ENCODE peak calls at places on chromosomes 16 and 17, in seven cellular contexts. H is PC-3; E is HEK293T; U is stimulated activated naive CD8-positive, alpha-beta T cell treated with anti-CD3 and anti-CD28 coated beads, Interleukin-15, Interleukin-2, amounts not matched to agents 100 U/mL and 50 U/mL, for 24 hours; R is natural killer cell; N is heart left ventricle; Y is EH. B is an unnamed sample.

GRCh38 chr17:63774982-63775290 is 966 bp downstream of the DDX42 start:
- DNase-seq in H (peak; percentile 32), E (no peak), U (no peak), R (no peak), N (no peak), Y (peak; percentile 30), B (no peak)

GRCh38 chr17:65366102-65366844 is 195.2 kb downstream of the AXIN2 start:
- DNase-seq in H (no peak), E (no peak), U (peak; percentile 76), R (no peak), N (no peak), Y (no peak), B (no peak)

GRCh38 chr17:70344356-70345060 is 175.2 kb downstream of the KCNJ2 start:
- DNase-seq in H (peak; percentile 26), E (no peak), U (no peak), R (no peak), N (no peak), Y (no peak), B (no peak)

GRCh38 chr17:17724991-17725852 is 44.0 kb downstream of the RAI1 start:
- DNase-seq in H (no peak), E (no peak), U (no peak), R (no peak), N (no peak), Y (no peak), B (no peak)

GRCh38 chr17:17681744-17682292 is 560 bp downstream of the RAI1 start:
- DNase-seq in H (peak; percentile 33), E (no peak), U (peak; percentile 59), R (peak; percentile 48), N (peak; percentile 64), Y (peak; percentile 34), B (peak; percentile 80)

GRCh38 chr17:48577946-48578615 is at the start of gene HOXB4:
- DNase-seq in H (no peak), E (no peak), U (peak; percentile 77), R (peak; percentile 67), N (peak; percentile 81), Y (no peak), B (peak; percentile 95)

GRCh38 chr16:55641430-55642056 is 14.2 kb upstream of the SLC6A2 start:
- DNase-seq in H (no peak), E (no peak), U (no peak), R (no peak), N (no peak), Y (peak; percentile 26), B (no peak)

GRCh38 chr17:59287452-59287851 is 44.0 kb upstream of the YPEL2 start:
- DNase-seq in H (peak; percentile 55), E (no peak), U (no peak), R (no peak), N (no peak), Y (peak; percentile 28), B (no peak)

GRCh38 chr16:66662445-66663194 is 33.9 kb downstream of the CMTM4 start:
- DNase-seq in H (peak; percentile 36), E (peak; percentile 45), U (no peak), R (no peak), N (no peak), Y (peak; percentile 57), B (no peak)

GRCh38 chr16:29745126-29745852 is 501 bp downstream of the C16orf54 start:
- DNase-seq in H (no peak), E (no peak), U (peak; percentile 69), R (no peak), N (no peak), Y (no peak), B (no peak)

GRCh38 chr16:85227924-85228462 is 115.7 kb upstream of the CIBAR2 start:
- DNase-seq in H (no peak), E (peak; percentile 72), U (no peak), R (no peak), N (no peak), Y (peak; percentile 69), B (peak; percentile 77)

GRCh38 chr17:74394977-74395376 is 27.7 kb downstream of the GPR142 start:
- DNase-seq in H (peak; percentile 81), E (no peak), U (no peak), R (no peak), N (no peak), Y (no peak), B (no peak)

GRCh38 chr17:76353004-76353598 is 615 bp downstream of the PRPSAP1 start:
- DNase-seq in H (no peak), E (no peak), U (peak; percentile 36), R (peak; percentile 29), N (peak; percentile 41), Y (peak; percentile 29), B (peak; percentile 68)

GRCh38 chr16:2584742-2585650 is 47.2 kb downstream of the PDPK1 start:
- DNase-seq in H (no peak), E (no peak), U (no peak), R (no peak), N (peak; percentile 52), Y (no peak), B (peak; percentile 78)

GRCh38 chr16:10308305-10309193 is 77.3 kb upstream of the ATF7IP2 start:
- DNase-seq in H (no peak), E (no peak), U (no peak), R (no peak), N (no peak), Y (no peak), B (no peak)

GRCh38 chr16:87028481-87029320 is 288.5 kb downstream of the C16orf95 start:
- DNase-seq in H (no peak), E (no peak), U (no peak), R (no peak), N (no peak), Y (no peak), B (no peak)

GRCh38 chr17:18181358-18181757 is 2.3 kb upstream of the ALKBH5 start:
- DNase-seq in H (peak; percentile 70), E (no peak), U (peak; percentile 67), R (no peak), N (no peak), Y (no peak), B (no peak)

GRCh38 chr16:89230210-89230609 is 12.7 kb downstream of the ZNF778 start:
- DNase-seq in H (no peak), E (no peak), U (no peak), R (no peak), N (no peak), Y (no peak), B (no peak)

GRCh38 chr17:57876023-57876865 is 26.4 kb upstream of the MRPS23 start:
- DNase-seq in H (peak; percentile 28), E (no peak), U (no peak), R (no peak), N (no peak), Y (no peak), B (no peak)

GRCh38 chr17:33674685-33675084 is 381.6 kb upstream of the ASIC2 start:
- DNase-seq in H (peak; percentile 52), E (peak; percentile 51), U (peak; percentile 42), R (peak; percentile 21), N (peak; percentile 59), Y (peak; percentile 45), B (no peak)

GRCh38 chr17:73288534-73289302 is 23.1 kb downstream of the CDC42EP4 start:
- DNase-seq in H (peak; percentile 33), E (no peak), U (no peak), R (no peak), N (peak; percentile 81), Y (peak; percentile 30), B (peak; percentile 86)

GRCh38 chr17:143785-144281 is 6.5 kb downstream of the SCGB1C2 start:
- DNase-seq in H (peak; percentile 79), E (peak; percentile 90), U (peak; percentile 92), R (peak; percentile 80), N (peak; percentile 86), Y (peak; percentile 66), B (peak; percentile 90)

GRCh38 chr16:84940670-84941551 is 70.4 kb downstream of the ZDHHC7 start:
- DNase-seq in H (no peak), E (no peak), U (no peak), R (no peak), N (no peak), Y (peak; percentile 75), B (peak; percentile 84)

GRCh38 chr17:8366231-8366630 is 10.3 kb downstream of the KRABD2 start:
- DNase-seq in H (peak; percentile 58), E (no peak), U (no peak), R (no peak), N (no peak), Y (peak; percentile 87), B (no peak)

GRCh38 chr16:46961373-46962353 is 11.8 kb downstream of the DNAJA2 start:
- DNase-seq in H (no peak), E (no peak), U (peak; percentile 33), R (no peak), N (no peak), Y (peak; percentile 30), B (no peak)

GRCh38 chr16:87765473-87765775 is 362 bp downstream of the KLHDC4 start:
- DNase-seq in H (no peak), E (peak; percentile 37), U (peak; percentile 36), R (no peak), N (peak; percentile 21), Y (peak; percentile 9), B (no peak)

GRCh38 chr17:80952291-80952690 is 39.4 kb upstream of the CHMP6 start:
- DNase-seq in H (no peak), E (no peak), U (no peak), R (no peak), N (no peak), Y (no peak), B (peak; percentile 55)

GRCh38 chr16:54821731-54822130 is 108.9 kb upstream of the IRX5 start:
- DNase-seq in H (no peak), E (no peak), U (no peak), R (no peak), N (no peak), Y (no peak), B (no peak)

GRCh38 chr16:80123189-80123588 is 417.6 kb upstream of the DYNLRB2 start:
- DNase-seq in H (no peak), E (no peak), U (no peak), R (no peak), N (no peak), Y (peak; percentile 57), B (no peak)

B was measured in sigmoid colon.